ENCODE peak calls at places on chromosomes 6 and 20, in five cellular contexts. P is choroid plexus epithelial cell, I is NCI-H2227 treated with DMSO at 0.1 percent for 48 hours, A is Panc1, Y is T-helper 9 cell. C is an unnamed sample.

GRCh38 chr6:34912715-34913464 is 23.8 kb downstream of the ANKS1A start:
- DNase-seq in P (peak; percentile 84), I (no peak), A (no peak), Y (no peak), C (no peak)

GRCh38 chr6:15509335-15509933 is 153.4 kb downstream of the DTNBP1 start:
- DNase-seq in P (no peak), I (no peak), A (no peak), Y (no peak), C (peak; percentile 28)

GRCh38 chr6:155872961-155873360 is 417.3 kb upstream of the NOX3 start:
- DNase-seq in P (no peak), I (no peak), A (no peak), Y (no peak), C (no peak)

GRCh38 chr6:35356391-35356790 is 14.0 kb downstream of the PPARD start:
- DNase-seq in P (no peak), I (no peak), A (no peak), Y (no peak), C (no peak)

GRCh38 chr6:46015119-46015968 is at the start of gene CLIC5:
- DNase-seq in P (no peak), I (no peak), A (no peak), Y (peak; percentile 19), C (peak; percentile 58)

GRCh38 chr6:27894839-27895762 is 17.1 kb downstream of the OR2B2 start:
- DNase-seq in P (peak; percentile 94), I (peak; percentile 91), A (peak; percentile 71), Y (peak; percentile 41), C (peak; percentile 87)

GRCh38 chr20:5090191-5090590 is 29.6 kb downstream of the PCNA start:
- DNase-seq in P (no peak), I (no peak), A (no peak), Y (no peak), C (no peak)

GRCh38 chr6:91626935-91627334 is 1040.1 kb upstream of the MAP3K7 start:
- DNase-seq in P (no peak), I (no peak), A (no peak), Y (no peak), C (no peak)

GRCh38 chr6:69894578-69895347 is 28.4 kb downstream of the COL19A1 start:
- DNase-seq in P (peak; percentile 93), I (no peak), A (no peak), Y (no peak), C (no peak)

C was measured in trophoblast cell.